ENCODE peak calls at places on chromosomes 6 and 20, in eight cellular contexts. W is kidney tubule cell, L is astrocyte of the spinal cord, S is EL, U is T-helper 17 cell, H is right cardiac atrium, F is midbrain, J is GM13977. G is an unnamed sample.

GRCh38 chr6:109058620-109059019 is 36.0 kb downstream of the SESN1 start:
- DNase-seq in S (no peak), U (no peak), J (no peak), L (no peak), F (no peak), H (no peak), W (no peak), G (no peak)

GRCh38 chr6:125097186-125097585 is 56.4 kb upstream of the TPD52L1 start:
- DNase-seq in J (no peak), L (no peak), U (no peak), F (peak; percentile 24), W (no peak), S (no peak), H (no peak), G (no peak)

GRCh38 chr6:5036309-5036708 is 32.5 kb upstream of the RPP40 start:
- DNase-seq in U (no peak), L (peak; percentile 29), J (no peak), F (no peak), S (peak; percentile 40), H (no peak), W (no peak), G (peak; percentile 61)

GRCh38 chr6:105428342-105428957 is 25.6 kb upstream of the PREP start:
- DNase-seq in J (no peak), F (no peak), U (no peak), H (no peak), S (peak; percentile 73), W (peak; percentile 89), L (peak; percentile 94), G (peak; percentile 99)

GRCh38 chr20:60048634-60049578 is 90.7 kb downstream of the CDH26 start:
- DNase-seq in J (no peak), U (no peak), W (no peak), F (no peak), S (no peak), H (no peak), L (no peak), G (no peak)

GRCh38 chr6:19477563-19477962 is 359.6 kb upstream of the ID4 start:
- DNase-seq in H (no peak), J (no peak), U (no peak), F (no peak), L (no peak), S (no peak), W (peak; percentile 47), G (no peak)

GRCh38 chr6:152721956-152722355 is 24.3 kb downstream of the MYCT1 start:
- DNase-seq in U (no peak), F (no peak), W (peak; percentile 12), S (no peak), L (no peak), H (no peak), J (no peak), G (no peak)

GRCh38 chr20:11018668-11019170 is 344.9 kb upstream of the JAG1 start:
- DNase-seq in J (no peak), S (no peak), U (no peak), W (no peak), H (no peak), L (no peak), F (no peak), G (no peak)

GRCh38 chr20:4045741-4046140 is 30.4 kb upstream of the RNF24 start:
- DNase-seq in W (peak; percentile 88), S (peak; percentile 92), F (no peak), U (no peak), L (peak; percentile 50), H (no peak), J (no peak), G (no peak)

GRCh38 chr6:118306640-118307238 is 241.4 kb upstream of the PLN start:
- DNase-seq in F (no peak), J (no peak), W (no peak), H (no peak), L (no peak), S (no peak), U (no peak), G (no peak)

GRCh38 chr6:118444796-118445195 is 103.3 kb upstream of the PLN start:
- DNase-seq in W (no peak), U (no peak), L (no peak), F (no peak), S (no peak), H (no peak), J (no peak), G (no peak)

GRCh38 chr6:152746172-152746553 is 4.4 kb upstream of the VIP start:
- DNase-seq in W (peak; percentile 90), S (peak; percentile 52), H (no peak), L (peak; percentile 27), J (no peak), U (no peak), F (no peak), G (no peak)

GRCh38 chr6:158467923-158468322 is 92.0 kb upstream of the TMEM181 start:
- DNase-seq in J (no peak), W (no peak), H (no peak), S (no peak), U (no peak), L (no peak), F (no peak), G (no peak)

GRCh38 chr6:136226027-136226673 is 24.0 kb downstream of the MTFR2 start:
- DNase-seq in F (peak; percentile 59), W (peak; percentile 70), J (peak; percentile 50), H (peak; percentile 72), S (peak; percentile 68), L (peak; percentile 71), U (peak; percentile 29), G (peak; percentile 56)